ENCODE peak calls at places on chromosomes 6 and 20, in nine cellular contexts. X is skeletal muscle cell; T is ACHN; J is kidney; E is activated CD8-positive, alpha-beta memory T cell treated with anti-CD3 and anti-CD28 coated beads for 1 hour; P is mammary epithelial cell; A is NCI-H774; Q is head of caudate nucleus; H is activated naive CD8-positive, alpha-beta T cell treated with anti-CD3 and anti-CD28 coated beads for 36 hours. C is an unnamed sample.

GRCh38 chr6:116858060-116858459 is 19.0 kb upstream of the RFX6 start:
- DNase-seq in J (no peak), P (no peak), A (no peak), E (no peak), T (no peak), H (no peak), X (no peak), Q (no peak), C (no peak)

GRCh38 chr20:10201321-10201870 is 17.2 kb upstream of the SNAP25 start:
- DNase-seq in A (no peak), E (no peak), X (no peak), T (no peak), H (no peak), P (no peak), Q (no peak), J (no peak), C (no peak)

GRCh38 chr20:44526129-44526528 is 4.3 kb upstream of the SERINC3 start:
- DNase-seq in A (no peak), X (peak), P (peak), J (no peak), H (no peak), E (no peak), Q (no peak), T (no peak), C (no peak)

GRCh38 chr6:33123732-33124524 is 48.1 kb downstream of the HLA-DPB1 start:
- DNase-seq in T (peak), P (no peak), X (no peak), A (no peak), Q (no peak), E (no peak), H (no peak), J (no peak), C (no peak)

GRCh38 chr6:149234051-149234962 is 83.2 kb upstream of the TAB2 start:
- DNase-seq in J (no peak), Q (no peak), E (no peak), P (peak), H (peak), T (no peak), X (peak), A (no peak), C (no peak)

GRCh38 chr6:120147218-120147871 is 797.8 kb upstream of the MAN1A1 start:
- DNase-seq in T (no peak), P (peak), X (no peak), Q (no peak), A (no peak), E (no peak), H (no peak), J (no peak), C (no peak)

GRCh38 chr6:135093578-135093977 is 39.0 kb upstream of the HBS1L start:
- DNase-seq in E (no peak), T (no peak), J (no peak), H (no peak), Q (no peak), P (no peak), A (no peak), X (no peak), C (no peak)

GRCh38 chr20:8689337-8689736 is 379.6 kb upstream of the PLCB4 start:
- DNase-seq in P (no peak), J (no peak), H (no peak), X (no peak), A (no peak), T (no peak), Q (no peak), E (no peak), C (no peak)

GRCh38 chr6:26271640-26272090 is 93.3 kb upstream of the BTN3A2 start:
- DNase-seq in P (no peak), Q (no peak), X (no peak), H (no peak), E (no peak), J (no peak), T (no peak), A (no peak), C (no peak)

GRCh38 chr20:51759769-51760510 is 8.2 kb downstream of the ATP9A start:
- DNase-seq in H (no peak), A (no peak), T (no peak), Q (no peak), J (no peak), P (no peak), E (no peak), X (no peak), C (no peak)

GRCh38 chr6:53326372-53327016 is 22.3 kb downstream of the ELOVL5 start:
- DNase-seq in Q (no peak), T (peak), X (peak), H (no peak), E (no peak), P (peak), A (no peak), J (no peak), C (no peak)

GRCh38 chr20:53502820-53503219 is 90.8 kb downstream of the ZNF217 start:
- DNase-seq in P (no peak), J (no peak), H (no peak), Q (no peak), X (no peak), E (no peak), T (no peak), A (peak), C (no peak)

GRCh38 chr6:150741633-150742200 is 123.8 kb upstream of the MTHFD1L start:
- DNase-seq in T (peak), J (no peak), H (no peak), E (no peak), P (no peak), A (no peak), Q (no peak), X (no peak), C (no peak)